ENCODE peak calls at places on chromosomes 16 and 17, in five cellular contexts. G is H1, C is GM12878, Y is SK-N-SH, R is K562. F is an unnamed sample.

GRCh38 chr17:74267579-74267978 is 6.5 kb upstream of the DNAI2 start:
- DNase-seq in G (no peak), C (no peak), Y (no peak), R (no peak), F (no peak)

GRCh38 chr17:75681289-75681688 is 14.2 kb downstream of the SAP30BP start:
- DNase-seq in G (no peak), C (no peak), Y (no peak), R (no peak), F (no peak)

GRCh38 chr17:75763269-75763607 is 1.8 kb downstream of the GALK1 start:
- DNase-seq in G (no peak), C (no peak), Y (no peak), R (no peak), F (no peak)

GRCh38 chr16:12815361-12815760 is 11.7 kb upstream of the CPPED1 start:
- DNase-seq in G (no peak), C (no peak), Y (no peak), R (no peak), F (peak; percentile 17)

GRCh38 chr17:29390856-29391631 is 881 bp downstream of the TAOK1 start:
- DNase-seq in G (no peak), C (no peak), Y (peak; percentile 52), R (peak; percentile 56), F (peak; percentile 59)

GRCh38 chr16:27813591-27813990 is 249.9 kb downstream of the GSG1L start:
- DNase-seq in G (no peak), C (no peak), Y (no peak), R (no peak), F (no peak)

GRCh38 chr17:40582328-40582901 is 17.1 kb upstream of the CCR7 start:
- DNase-seq in G (no peak), C (peak; percentile 99), Y (no peak), R (no peak), F (no peak)

GRCh38 chr17:42670199-42670924 is 6.4 kb downstream of the PLEKHH3 start:
- DNase-seq in G (no peak), C (no peak), Y (peak; percentile 58), R (no peak), F (no peak)

GRCh38 chr16:29745853-29746345 is at the start of gene C16orf54:
- DNase-seq in G (no peak), C (peak; percentile 89), Y (no peak), R (no peak), F (no peak)
- TF ChIP-seq JUND in G (no peak), C (no peak), Y (no peak), R (no peak), F (no peak)

GRCh38 chr17:1998426-1998784 is 26.7 kb downstream of the RTN4RL1 start:
- DNase-seq in G (no peak), C (no peak), Y (peak; percentile 61), R (no peak), F (no peak)

GRCh38 chr17:2002767-2003329 is 22.3 kb downstream of the RTN4RL1 start:
- DNase-seq in G (no peak), C (no peak), Y (no peak), R (no peak), F (no peak)

GRCh38 chr17:1997146-1997586 is 28.0 kb downstream of the RTN4RL1 start:
- DNase-seq in G (no peak), C (no peak), Y (no peak), R (no peak), F (no peak)

GRCh38 chr17:1997587-1998425 is 27.3 kb downstream of the RTN4RL1 start:
- DNase-seq in G (no peak), C (no peak), Y (no peak), R (no peak), F (peak; percentile 86)

DNA sequence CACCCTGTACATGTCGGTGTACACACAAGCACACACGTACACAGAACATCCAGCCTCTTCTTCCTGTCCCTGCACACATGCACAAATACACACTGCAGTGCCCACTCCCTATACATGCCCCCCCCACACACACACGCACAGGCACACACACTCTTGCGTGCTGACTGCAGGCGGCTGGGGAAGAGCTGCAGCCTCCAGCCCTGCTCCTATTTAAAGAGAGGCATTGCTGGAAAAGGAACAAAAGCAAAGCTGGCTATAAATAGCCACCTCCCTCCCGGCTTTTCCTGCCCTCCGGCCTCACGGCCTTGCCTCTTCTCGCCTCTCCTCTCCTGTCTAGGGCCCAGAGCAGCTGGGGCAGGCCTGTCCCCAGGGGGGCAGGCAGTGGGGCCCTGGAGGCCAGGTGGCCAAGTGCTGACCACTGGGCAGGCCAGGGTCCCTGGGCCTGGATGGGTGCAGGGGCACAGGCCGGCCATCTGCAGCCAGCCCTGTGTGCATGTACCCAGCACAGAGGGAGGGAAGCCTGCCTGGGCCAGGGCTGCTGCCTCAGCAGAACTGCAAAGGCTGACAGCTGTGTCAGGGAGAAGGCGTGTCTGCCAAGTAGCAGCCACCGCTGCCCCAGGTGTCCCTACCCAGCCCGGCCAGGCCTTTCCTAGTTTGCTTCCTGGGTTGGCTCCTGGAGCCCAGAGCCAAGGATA is 25.4 kb downstream of the RTN4RL1 start:
- DNase-seq in G (no peak), C (no peak), Y (peak; percentile 51), R (no peak), F (no peak)
- TF ChIP-seq JUND in G (no peak), C (no peak), Y (no peak), R (no peak), F (no peak)

GRCh38 chr17:47949951-47950350 is 7.7 kb downstream of the PRR15L start:
- DNase-seq in G (no peak), C (no peak), Y (no peak), R (no peak), F (peak; percentile 42)
- TF ChIP-seq JUND in G (no peak), C (no peak), Y (no peak), R (no peak), F (no peak)

GRCh38 chr17:56316604-56317003 is 163.3 kb downstream of the ANKFN1 start:
- DNase-seq in G (no peak), C (no peak), Y (no peak), R (no peak), F (no peak)

GRCh38 chr17:56317351-56318208 is 164.3 kb downstream of the ANKFN1 start:
- DNase-seq in G (no peak), C (no peak), Y (no peak), R (no peak), F (no peak)

GRCh38 chr17:56313201-56313600 is 159.9 kb downstream of the ANKFN1 start:
- DNase-seq in G (no peak), C (no peak), Y (no peak), R (no peak), F (no peak)

GRCh38 chr17:56310780-56311179 is 157.5 kb downstream of the ANKFN1 start:
- DNase-seq in G (no peak), C (no peak), Y (no peak), R (no peak), F (no peak)

GRCh38 chr17:56314026-56314425 is 160.8 kb downstream of the ANKFN1 start:
- DNase-seq in G (no peak), C (no peak), Y (no peak), R (no peak), F (no peak)
- TF ChIP-seq JUND in G (no peak), C (no peak), Y (no peak), R (no peak), F (no peak)

DNA sequence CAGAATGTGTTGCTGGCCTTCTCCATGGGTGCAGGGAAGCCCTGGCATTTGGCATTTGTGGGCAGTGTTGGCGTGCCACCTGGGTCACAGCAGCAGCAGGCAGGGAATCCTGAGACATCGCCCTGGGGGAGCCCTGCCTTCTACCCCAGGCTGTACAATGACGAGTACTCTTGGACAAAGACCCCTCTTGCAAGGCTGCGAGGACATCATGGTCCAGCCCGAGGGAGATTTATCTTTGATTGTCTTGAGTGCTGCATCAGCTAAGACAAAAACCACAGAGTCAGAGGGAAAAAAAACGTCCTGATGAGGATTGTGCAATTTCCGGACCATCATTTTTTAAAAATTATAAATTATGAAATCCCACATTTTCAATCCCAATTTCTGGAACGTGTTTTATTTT is 3.7 kb downstream of the CRISPLD2 start:
- DNase-seq in G (no peak), C (no peak), Y (no peak), R (no peak), F (no peak)
- TF ChIP-seq JUND in G (no peak), C (no peak), Y (no peak), R (no peak), F (no peak)

DNA sequence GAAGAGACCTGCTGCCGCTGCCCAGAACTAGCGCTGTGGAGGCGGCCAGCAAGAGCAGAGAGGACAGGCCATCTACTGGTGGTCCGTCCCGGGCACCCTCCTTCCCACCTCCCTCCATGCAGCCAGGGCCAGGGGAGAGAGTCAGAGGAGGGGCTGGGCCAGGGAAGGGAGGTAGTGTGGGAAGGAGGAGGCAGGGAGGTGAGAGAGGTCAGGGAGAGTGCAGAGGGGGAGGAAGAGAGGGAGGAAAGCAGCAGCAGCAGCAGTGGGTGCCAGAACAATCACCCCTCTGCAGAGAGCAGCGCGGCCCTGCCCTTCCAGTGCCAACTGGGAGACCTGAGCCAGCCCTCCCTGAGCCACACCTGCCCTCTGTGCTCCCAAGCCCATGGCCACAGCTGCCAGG is 6.6 kb downstream of the C16orf95 start:
- DNase-seq in G (no peak), C (no peak), Y (no peak), R (peak; percentile 39), F (no peak)
- TF ChIP-seq JUND in G (no peak), C (no peak), Y (no peak), R (no peak), F (no peak)

GRCh38 chr17:77961741-77962140 is 3.2 kb downstream of the TNRC6C start:
- DNase-seq in G (no peak), C (no peak), Y (no peak), R (no peak), F (no peak)

GRCh38 chr17:77966476-77966875 is 8.0 kb downstream of the TNRC6C start:
- DNase-seq in G (no peak), C (no peak), Y (no peak), R (no peak), F (no peak)

GRCh38 chr17:77962349-77962748 is 3.8 kb downstream of the TNRC6C start:
- DNase-seq in G (no peak), C (no peak), Y (no peak), R (no peak), F (no peak)

GRCh38 chr17:77965354-77965753 is 6.9 kb downstream of the TNRC6C start:
- DNase-seq in G (no peak), C (no peak), Y (no peak), R (no peak), F (no peak)

GRCh38 chr17:77963441-77963840 is 4.9 kb downstream of the TNRC6C start:
- DNase-seq in G (no peak), C (no peak), Y (peak; percentile 77), R (peak; percentile 80), F (no peak)
- TF ChIP-seq JUND in G (no peak), C (no peak), Y (no peak), R (no peak), F (no peak)